ENCODE peak calls at places on chromosome 2, in nine cellular contexts. I is ACHN, E is bronchial epithelial cell, B is HEK293T, C is NCI-H1105, N is osteocyte, X is SHP77 treated with DMSO at 0.1 percent for 48 hours, V is cardiac fibroblast, Y is NCI-H345. W is an unnamed sample.

GRCh38 chr2:202813387-202813786 is 58.2 kb downstream of the ICA1L start:
- DNase-seq in I (no peak), E (no peak), B (no peak), C (no peak), N (no peak), X (no peak), V (no peak), Y (no peak), W (no peak)

GRCh38 chr2:231357931-231358330 is 37.6 kb upstream of the B3GNT7 start:
- DNase-seq in I (no peak), E (no peak), B (no peak), C (no peak), N (no peak), X (no peak), V (no peak), Y (no peak), W (no peak)

GRCh38 chr2:164960159-164960558 is 4.8 kb upstream of the SLC38A11 start:
- DNase-seq in I (no peak), E (no peak), B (no peak), C (peak), N (no peak), X (no peak), V (no peak), Y (no peak), W (no peak)

GRCh38 chr2:150143087-150143536 is 344.4 kb downstream of the RND3 start:
- DNase-seq in I (no peak), E (peak), B (no peak), C (no peak), N (no peak), X (no peak), V (peak), Y (no peak), W (no peak)

GRCh38 chr2:114038710-114039109 is 148.8 kb downstream of the ACTR3 start:
- DNase-seq in I (no peak), E (no peak), B (no peak), C (no peak), N (no peak), X (no peak), V (no peak), Y (no peak), W (no peak)

GRCh38 chr2:152344561-152345195 is 9.7 kb downstream of the FMNL2 start:
- DNase-seq in I (no peak), E (no peak), B (no peak), C (peak), N (no peak), X (no peak), V (no peak), Y (no peak), W (no peak)

GRCh38 chr2:185219981-185220380 is 518.6 kb upstream of the FSIP2 start:
- DNase-seq in I (no peak), E (peak), B (no peak), C (no peak), N (no peak), X (no peak), V (peak), Y (peak), W (no peak)

GRCh38 chr2:128390256-128390990 is 71.8 kb upstream of the HS6ST1 start:
- DNase-seq in I (no peak), E (no peak), B (no peak), C (no peak), N (no peak), X (no peak), V (no peak), Y (no peak), W (no peak)

GRCh38 chr2:175621847-175622246 is 380.2 kb downstream of the LNPK start:
- DNase-seq in I (no peak), E (no peak), B (peak), C (no peak), N (no peak), X (no peak), V (no peak), Y (no peak), W (no peak)

GRCh38 chr2:206229642-206230041 is 44.8 kb upstream of the ZDBF2 start:
- DNase-seq in I (no peak), E (no peak), B (no peak), C (no peak), N (no peak), X (no peak), V (no peak), Y (no peak), W (no peak)

GRCh38 chr2:109356251-109357035 is 227.4 kb downstream of the SH3RF3 start:
- DNase-seq in I (no peak), E (peak), B (no peak), C (no peak), N (peak), X (no peak), V (no peak), Y (no peak), W (no peak)

GRCh38 chr2:146004470-146004869 is 1484.6 kb upstream of the ZEB2 start:
- DNase-seq in I (no peak), E (peak), B (no peak), C (no peak), N (no peak), X (no peak), V (peak), Y (no peak), W (no peak)

GRCh38 chr2:80053522-80054338 is 250.8 kb downstream of the LRRTM1 start:
- DNase-seq in I (no peak), E (no peak), B (peak), C (no peak), N (no peak), X (no peak), V (no peak), Y (no peak), W (no peak)

GRCh38 chr2:234467289-234467688 is 29.6 kb downstream of the ARL4C start:
- DNase-seq in I (no peak), E (peak), B (no peak), C (no peak), N (no peak), X (no peak), V (peak), Y (no peak), W (no peak)